ENCODE peak calls at places on chromosomes 6 and 20, in four cellular contexts. D is bronchial epithelial cell, I is fibroblast of lung, W is ovary. U is an unnamed sample.

GRCh38 chr6:10733863-10734262 is 11.0 kb downstream of the TMEM14C start:
- DNase-seq in D (peak; percentile 59), I (no peak), W (no peak), U (no peak)

GRCh38 chr20:48298851-48299484 is 513.7 kb upstream of the SULF2 start:
- DNase-seq in D (peak; percentile 88), W (no peak), I (peak; percentile 93), U (peak; percentile 54)

GRCh38 chr6:96286503-96286902 is 235.1 kb upstream of the UFL1 start:
- DNase-seq in W (no peak), D (no peak), I (no peak), U (no peak)

GRCh38 chr6:15818491-15818890 is 155.7 kb upstream of the DTNBP1 start:
- DNase-seq in W (no peak), D (no peak), I (no peak), U (no peak)

GRCh38 chr20:7010584-7010983 is 243.1 kb downstream of the BMP2 start:
- DNase-seq in W (no peak), D (peak; percentile 75), I (peak; percentile 13), U (no peak)

GRCh38 chr20:1813101-1813529 is 82.1 kb upstream of the SIRPA start:
- DNase-seq in W (peak; percentile 47), I (peak; percentile 97), D (peak; percentile 52), U (peak; percentile 92)

GRCh38 chr20:10260316-10260715 is 41.7 kb downstream of the SNAP25 start:
- DNase-seq in W (no peak), D (no peak), I (no peak), U (no peak)

GRCh38 chr6:170295519-170296422 is 4.9 kb upstream of the DLL1 start:
- DNase-seq in W (peak; percentile 16), I (no peak), D (peak; percentile 21), U (no peak)

GRCh38 chr6:154414021-154414813 is 57.6 kb upstream of the IPCEF1 start:
- DNase-seq in I (peak; percentile 57), W (no peak), D (peak; percentile 32), U (no peak)

GRCh38 chr6:158011478-158011920 is 29.8 kb downstream of the SYNJ2 start:
- DNase-seq in W (no peak), I (peak; percentile 84), D (no peak), U (no peak)

GRCh38 chr6:169939554-169940164 is 188.2 kb downstream of the ERMARD start:
- DNase-seq in I (no peak), D (no peak), W (no peak), U (no peak)

GRCh38 chr6:151186276-151186675 is 53.5 kb upstream of the AKAP12 start:
- DNase-seq in I (no peak), D (no peak), W (no peak), U (no peak)

GRCh38 chr6:134903448-134903847 is 46.5 kb downstream of the ALDH8A1 start:
- DNase-seq in D (peak; percentile 29), W (no peak), I (peak; percentile 56), U (no peak)

GRCh38 chr6:70310063-70310694 is 7.3 kb upstream of the COL9A1 start:
- DNase-seq in W (no peak), D (peak; percentile 72), I (peak; percentile 70), U (peak; percentile 2)

GRCh38 chr20:14622796-14623195 is 285.4 kb upstream of the FLRT3 start:
- DNase-seq in W (no peak), D (peak; percentile 91), I (peak; percentile 17), U (no peak)

GRCh38 chr6:90446164-90446563 is 140.7 kb downstream of the MAP3K7 start:
- DNase-seq in D (no peak), I (peak; percentile 82), W (peak; percentile 47), U (no peak)

GRCh38 chr20:35311409-35311808 is 19.2 kb upstream of the FAM83C start:
- DNase-seq in D (peak; percentile 77), W (no peak), I (no peak), U (no peak)

GRCh38 chr6:28336284-28337024 is 506 bp upstream of the ZSCAN31 start:
- DNase-seq in I (peak; percentile 63), W (no peak), D (peak; percentile 30), U (no peak)

GRCh38 chr20:34562643-34563042 is 4.1 kb downstream of the MAP1LC3A start:
- DNase-seq in W (no peak), D (no peak), I (peak; percentile 10), U (no peak)

GRCh38 chr6:390914-391558 is 516 bp upstream of the IRF4 start:
- DNase-seq in W (no peak), D (no peak), I (peak; percentile 27), U (peak; percentile 2)

GRCh38 chr6:123415844-123416468 is 220.8 kb downstream of the TRDN start:
- DNase-seq in W (no peak), I (peak; percentile 70), D (peak; percentile 51), U (no peak)

GRCh38 chr20:46970937-46971630 is 76.4 kb downstream of the EYA2 start:
- DNase-seq in I (peak; percentile 89), W (no peak), D (peak; percentile 95), U (no peak)

GRCh38 chr6:169082093-169082492 is 171.6 kb downstream of the THBS2 start:
- DNase-seq in W (no peak), D (no peak), I (peak; percentile 37), U (no peak)

GRCh38 chr20:16701296-16701695 is 28.5 kb upstream of the SNRPB2 start:
- DNase-seq in I (no peak), D (peak; percentile 12), W (no peak), U (no peak)

GRCh38 chr6:162177733-162178132 is 549.8 kb downstream of the PRKN start:
- DNase-seq in I (peak; percentile 50), W (no peak), D (no peak), U (no peak)

GRCh38 chr6:109393882-109394281 is 11.6 kb upstream of the CD164 start:
- DNase-seq in I (no peak), D (peak; percentile 85), W (no peak), U (no peak)

GRCh38 chr6:99348220-99348822 is 1.2 kb downstream of the FAXC start:
- DNase-seq in W (no peak), I (no peak), D (no peak), U (no peak)

GRCh38 chr20:61500791-61501321 is 248.8 kb downstream of the CDH4 start:
- DNase-seq in I (peak; percentile 14), W (no peak), D (no peak), U (no peak)

DNA sequence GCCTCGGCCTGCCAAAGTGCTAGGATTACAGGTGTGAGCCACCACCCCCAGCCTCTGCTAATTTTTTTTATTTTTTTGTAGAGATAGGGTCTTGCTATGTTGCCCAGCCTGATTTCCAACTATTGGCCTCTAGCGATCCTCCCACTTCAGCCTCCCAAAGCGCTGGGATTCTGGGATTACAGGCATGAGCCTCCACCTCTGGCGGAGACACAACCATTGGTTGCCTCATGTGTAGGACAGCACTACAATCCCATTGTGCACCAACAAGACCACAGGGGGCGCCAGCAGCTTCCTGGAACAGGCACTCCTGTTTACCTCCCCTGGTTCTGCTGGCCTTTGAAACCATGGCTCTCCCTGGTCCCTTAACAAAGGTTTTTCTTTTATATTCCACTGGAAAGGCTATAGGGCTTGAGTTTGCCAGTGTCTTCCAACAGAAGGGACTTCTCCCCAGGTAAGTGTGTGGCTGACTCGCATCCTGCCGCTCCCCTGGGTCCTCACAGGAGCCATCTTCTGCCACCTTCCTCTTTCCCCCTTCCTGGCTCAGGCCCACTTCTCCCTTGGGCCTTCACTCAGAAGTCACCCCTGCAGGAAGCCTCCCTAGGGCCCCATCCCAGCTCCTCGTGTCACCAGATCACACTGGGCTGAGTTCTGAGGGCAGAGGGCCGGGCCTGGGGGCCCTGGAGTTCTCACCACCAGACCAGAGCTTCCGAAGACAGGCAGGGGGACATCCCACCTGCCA is 39.2 kb upstream of the TLDC2 start:
- DNase-seq in I (peak; percentile 61), D (peak; percentile 34), W (peak; percentile 67), U (no peak)
- TF ChIP-seq CTCF in I (peak; percentile 26), D (peak; percentile 58), W (no peak), U (peak; percentile 49)

GRCh38 chr6:144898052-144898689 is 613.0 kb downstream of the UTRN start:
- DNase-seq in D (peak; percentile 72), I (peak; percentile 26), W (no peak), U (no peak)
- H3K4me3 ChIP-seq in D (no peak overlapping the region), I (no peak overlapping the region), W (no peak overlapping the region), U (no peak overlapping the region)

GRCh38 chr20:57660510-57661199 is 40.4 kb upstream of the ZBP1 start:
- DNase-seq in I (no peak), D (no peak), W (peak; percentile 10), U (no peak)
- H3K27me3 ChIP-seq in I (no peaks in the 10 kb centered on the region), D (no peaks in the 10 kb centered on the region), W (no peaks in the 10 kb centered on the region), U (no peaks in the 10 kb centered on the region)

GRCh38 chr6:167846997-167847606 is 20.4 kb downstream of the AFDN start:
- DNase-seq in I (no peak), D (no peak), W (no peak), U (no peak)

GRCh38 chr6:167848783-167849182 is 22.1 kb downstream of the AFDN start:
- DNase-seq in W (no peak), I (no peak), D (no peak), U (no peak)

GRCh38 chr6:167845856-167846255 is 19.1 kb downstream of the AFDN start:
- DNase-seq in I (no peak), D (no peak), W (no peak), U (no peak)

GRCh38 chr6:167849846-167850459 is 23.2 kb downstream of the AFDN start:
- DNase-seq in W (no peak), I (no peak), D (peak; percentile 96), U (no peak)

GRCh38 chr6:167847936-167848335 is 21.2 kb downstream of the AFDN start:
- DNase-seq in D (no peak), W (no peak), I (no peak), U (no peak)
- TF ChIP-seq CTCF in D (no peak), W (no peak), I (no peak), U (no peak)

GRCh38 chr6:107665386-107665785 is 158.7 kb downstream of the SCML4 start:
- DNase-seq in W (no peak), D (peak; percentile 43), I (peak; percentile 60), U (no peak)

GRCh38 chr6:107668826-107669474 is 155.2 kb downstream of the SCML4 start:
- DNase-seq in W (no peak), I (no peak), D (no peak), U (no peak)

GRCh38 chr6:107666084-107666981 is 157.8 kb downstream of the SCML4 start:
- DNase-seq in D (peak; percentile 48), W (no peak), I (peak; percentile 62), U (no peak)

GRCh38 chr6:107670792-107671199 is 153.3 kb downstream of the SCML4 start:
- DNase-seq in I (peak; percentile 54), D (no peak), W (no peak), U (no peak)

DNA sequence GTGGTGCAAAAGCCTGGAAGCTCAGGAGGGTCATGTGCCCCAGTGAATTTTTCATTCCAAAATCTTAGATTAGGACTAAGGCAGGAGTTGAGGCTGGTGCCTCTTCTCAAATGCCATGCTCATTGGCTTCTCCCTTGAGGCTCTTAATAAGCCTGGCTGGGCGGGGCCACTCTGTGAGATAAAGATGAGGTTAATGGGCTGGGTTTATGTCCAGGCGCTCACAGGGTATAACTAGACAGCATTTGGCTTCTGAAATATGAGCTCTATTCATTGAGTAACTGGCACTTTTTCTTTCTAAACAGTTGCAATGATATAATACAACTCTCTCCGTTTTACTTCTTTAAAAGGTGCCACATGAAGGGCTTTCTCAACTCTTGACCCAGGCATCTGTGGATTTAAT is 156.3 kb downstream of the SCML4 start:
- DNase-seq in I (no peak), W (no peak), D (no peak), U (no peak)
- H3K4me3 ChIP-seq in I (no peak overlapping the region), W (no peak overlapping the region), D (no peak overlapping the region), U (no peak overlapping the region)

GRCh38 chr20:32024683-32025295 is 14.6 kb downstream of the CCM2L start:
- DNase-seq in D (no peak), I (no peak), W (no peak), U (no peak)
- H3K27me3 ChIP-seq in D (peaks cover 9% of the 10 kb centered on the region), I (peaks cover 10% of the 10 kb centered on the region), W (no peaks in the 10 kb centered on the region), U (peaks cover 22% of the 10 kb centered on the region)